ENCODE peak calls at places on chromosomes 11 and 22, in four cellular contexts. One of them, this sample, is unnamed.

GRCh38 chr11:122116591-122116990 is 576 bp upstream of the BLID start:
- DNase-seq in NK-92 treated with Interleukin-12 subunit alpha and Interleukin-12 subunit beta, amount 100 ng/mL, for 24 hours: no peak
- DNase-seq in cardiac fibroblast: no peak
- DNase-seq in Panc1: no peak
- DNase-seq in this sample: no peak

GRCh38 chr11:64238076-64238475 is 2.8 kb upstream of the FKBP2 start:
- DNase-seq in NK-92 treated with Interleukin-12 subunit alpha and Interleukin-12 subunit beta, amount 100 ng/mL, for 24 hours: no peak
- DNase-seq in cardiac fibroblast: no peak
- DNase-seq in Panc1: no peak
- DNase-seq in this sample: no peak

GRCh38 chr11:119782673-119783072 is 53.7 kb upstream of the NECTIN1 start:
- DNase-seq in NK-92 treated with Interleukin-12 subunit alpha and Interleukin-12 subunit beta, amount 100 ng/mL, for 24 hours: no peak
- DNase-seq in cardiac fibroblast: peak; percentile 20
- DNase-seq in Panc1: no peak
- DNase-seq in this sample: no peak

GRCh38 chr11:74466916-74467885 is at the start of gene KCNE3:
- DNase-seq in NK-92 treated with Interleukin-12 subunit alpha and Interleukin-12 subunit beta, amount 100 ng/mL, for 24 hours: no peak
- DNase-seq in cardiac fibroblast: peak; percentile 8
- DNase-seq in Panc1: no peak
- DNase-seq in this sample: no peak

GRCh38 chr22:32701021-32701420 is 100.5 kb upstream of the TIMP3 start:
- DNase-seq in NK-92 treated with Interleukin-12 subunit alpha and Interleukin-12 subunit beta, amount 100 ng/mL, for 24 hours: no peak
- DNase-seq in cardiac fibroblast: no peak
- DNase-seq in Panc1: no peak
- DNase-seq in this sample: no peak

GRCh38 chr11:1218788-1219445 is 3.9 kb upstream of the MUC5B start:
- DNase-seq in NK-92 treated with Interleukin-12 subunit alpha and Interleukin-12 subunit beta, amount 100 ng/mL, for 24 hours: no peak
- DNase-seq in cardiac fibroblast: no peak
- DNase-seq in Panc1: no peak
- DNase-seq in this sample: no peak

GRCh38 chr11:34650528-34650927 is 29.6 kb downstream of the EHF start:
- DNase-seq in NK-92 treated with Interleukin-12 subunit alpha and Interleukin-12 subunit beta, amount 100 ng/mL, for 24 hours: no peak
- DNase-seq in cardiac fibroblast: peak; percentile 56
- DNase-seq in Panc1: no peak
- DNase-seq in this sample: no peak

GRCh38 chr22:49756201-49756600 is 71.5 kb downstream of the BRD1 start:
- DNase-seq in NK-92 treated with Interleukin-12 subunit alpha and Interleukin-12 subunit beta, amount 100 ng/mL, for 24 hours: no peak
- DNase-seq in cardiac fibroblast: no peak
- DNase-seq in Panc1: no peak
- DNase-seq in this sample: no peak

GRCh38 chr11:46711288-46711687 is 7.7 kb upstream of the F2 start:
- DNase-seq in NK-92 treated with Interleukin-12 subunit alpha and Interleukin-12 subunit beta, amount 100 ng/mL, for 24 hours: no peak
- DNase-seq in cardiac fibroblast: peak; percentile 57
- DNase-seq in Panc1: no peak
- DNase-seq in this sample: peak; percentile 82

GRCh38 chr22:41939981-41940852 is 6.7 kb downstream of the CENPM start:
- DNase-seq in NK-92 treated with Interleukin-12 subunit alpha and Interleukin-12 subunit beta, amount 100 ng/mL, for 24 hours: no peak
- DNase-seq in cardiac fibroblast: no peak
- DNase-seq in Panc1: no peak
- DNase-seq in this sample: no peak

GRCh38 chr11:75275581-75275980 is 35.0 kb downstream of the TPBGL start:
- DNase-seq in NK-92 treated with Interleukin-12 subunit alpha and Interleukin-12 subunit beta, amount 100 ng/mL, for 24 hours: peak; percentile 66
- DNase-seq in cardiac fibroblast: no peak
- DNase-seq in Panc1: no peak
- DNase-seq in this sample: no peak

GRCh38 chr22:19591568-19591967 is 67.4 kb upstream of the CLDN5 start:
- DNase-seq in NK-92 treated with Interleukin-12 subunit alpha and Interleukin-12 subunit beta, amount 100 ng/mL, for 24 hours: no peak
- DNase-seq in cardiac fibroblast: no peak
- DNase-seq in Panc1: no peak
- DNase-seq in this sample: no peak

GRCh38 chr11:14081541-14082211 is 119.2 kb downstream of the SPON1 start:
- DNase-seq in NK-92 treated with Interleukin-12 subunit alpha and Interleukin-12 subunit beta, amount 100 ng/mL, for 24 hours: no peak
- DNase-seq in cardiac fibroblast: no peak
- DNase-seq in Panc1: no peak
- DNase-seq in this sample: no peak

GRCh38 chr11:91433284-91434010 is 791.2 kb upstream of the FAT3 start:
- DNase-seq in NK-92 treated with Interleukin-12 subunit alpha and Interleukin-12 subunit beta, amount 100 ng/mL, for 24 hours: no peak
- DNase-seq in cardiac fibroblast: no peak
- DNase-seq in Panc1: no peak
- DNase-seq in this sample: peak; percentile 46

GRCh38 chr11:15483205-15483604 is 368.5 kb downstream of the INSC start:
- DNase-seq in NK-92 treated with Interleukin-12 subunit alpha and Interleukin-12 subunit beta, amount 100 ng/mL, for 24 hours: no peak
- DNase-seq in cardiac fibroblast: no peak
- DNase-seq in Panc1: no peak
- DNase-seq in this sample: no peak

GRCh38 chr11:18307461-18308139 is 14.3 kb downstream of the HPS5 start:
- DNase-seq in NK-92 treated with Interleukin-12 subunit alpha and Interleukin-12 subunit beta, amount 100 ng/mL, for 24 hours: no peak
- DNase-seq in cardiac fibroblast: no peak
- DNase-seq in Panc1: no peak
- DNase-seq in this sample: no peak

GRCh38 chr11:31150841-31151240 is 218.7 kb downstream of the DCDC1 start:
- DNase-seq in NK-92 treated with Interleukin-12 subunit alpha and Interleukin-12 subunit beta, amount 100 ng/mL, for 24 hours: no peak
- DNase-seq in cardiac fibroblast: no peak
- DNase-seq in Panc1: no peak
- DNase-seq in this sample: no peak

GRCh38 chr11:125348704-125349635 is 147.1 kb downstream of the FEZ1 start:
- DNase-seq in NK-92 treated with Interleukin-12 subunit alpha and Interleukin-12 subunit beta, amount 100 ng/mL, for 24 hours: no peak
- DNase-seq in cardiac fibroblast: peak; percentile 45
- DNase-seq in Panc1: peak; percentile 25
- DNase-seq in this sample: no peak

GRCh38 chr11:131537729-131538128 is 167.3 kb downstream of the NTM start:
- DNase-seq in NK-92 treated with Interleukin-12 subunit alpha and Interleukin-12 subunit beta, amount 100 ng/mL, for 24 hours: no peak
- DNase-seq in cardiac fibroblast: no peak
- DNase-seq in Panc1: no peak
- DNase-seq in this sample: no peak

GRCh38 chr11:61460474-61460881 is 30.6 kb downstream of the SDHAF2 start:
- DNase-seq in NK-92 treated with Interleukin-12 subunit alpha and Interleukin-12 subunit beta, amount 100 ng/mL, for 24 hours: no peak
- DNase-seq in cardiac fibroblast: no peak
- DNase-seq in Panc1: no peak
- DNase-seq in this sample: no peak

GRCh38 chr22:39117585-39118191 is 20.6 kb downstream of the APOBEC3H start:
- DNase-seq in NK-92 treated with Interleukin-12 subunit alpha and Interleukin-12 subunit beta, amount 100 ng/mL, for 24 hours: peak; percentile 71
- DNase-seq in cardiac fibroblast: peak; percentile 66
- DNase-seq in Panc1: peak; percentile 24
- DNase-seq in this sample: peak; percentile 33

GRCh38 chr22:33513388-33514336 is 406.6 kb downstream of the LARGE1 start:
- DNase-seq in NK-92 treated with Interleukin-12 subunit alpha and Interleukin-12 subunit beta, amount 100 ng/mL, for 24 hours: no peak
- DNase-seq in cardiac fibroblast: peak; percentile 55
- DNase-seq in Panc1: no peak
- DNase-seq in this sample: no peak

GRCh38 chr11:131811380-131811779 is 441.0 kb downstream of the NTM start:
- DNase-seq in NK-92 treated with Interleukin-12 subunit alpha and Interleukin-12 subunit beta, amount 100 ng/mL, for 24 hours: no peak
- DNase-seq in cardiac fibroblast: peak; percentile 18
- DNase-seq in Panc1: no peak
- DNase-seq in this sample: peak; percentile 19

GRCh38 chr11:60838132-60838531 is 3.8 kb upstream of the CCDC86 start:
- DNase-seq in NK-92 treated with Interleukin-12 subunit alpha and Interleukin-12 subunit beta, amount 100 ng/mL, for 24 hours: no peak
- DNase-seq in cardiac fibroblast: peak; percentile 39
- DNase-seq in Panc1: no peak
- DNase-seq in this sample: no peak

GRCh38 chr11:112776834-112777793 is 184.1 kb upstream of the NCAM1 start:
- DNase-seq in NK-92 treated with Interleukin-12 subunit alpha and Interleukin-12 subunit beta, amount 100 ng/mL, for 24 hours: no peak
- DNase-seq in cardiac fibroblast: no peak
- DNase-seq in Panc1: no peak
- DNase-seq in this sample: no peak

GRCh38 chr22:16949561-16949960 is 58.5 kb downstream of the GAB4 start:
- DNase-seq in NK-92 treated with Interleukin-12 subunit alpha and Interleukin-12 subunit beta, amount 100 ng/mL, for 24 hours: no peak
- DNase-seq in cardiac fibroblast: no peak
- DNase-seq in Panc1: no peak
- DNase-seq in this sample: peak; percentile 1

GRCh38 chr11:61645179-61645868 is 34.9 kb upstream of the DAGLA start:
- DNase-seq in NK-92 treated with Interleukin-12 subunit alpha and Interleukin-12 subunit beta, amount 100 ng/mL, for 24 hours: no peak
- DNase-seq in cardiac fibroblast: no peak
- DNase-seq in Panc1: no peak
- DNase-seq in this sample: peak; percentile 27

GRCh38 chr22:27218521-27218920 is 561.1 kb downstream of the MIAT start:
- DNase-seq in NK-92 treated with Interleukin-12 subunit alpha and Interleukin-12 subunit beta, amount 100 ng/mL, for 24 hours: no peak
- DNase-seq in cardiac fibroblast: no peak
- DNase-seq in Panc1: no peak
- DNase-seq in this sample: no peak